ENCODE peak calls at places on chromosomes 2 and 18, in six cellular contexts. V is NCI-H1105, Z is foreskin fibroblast, Q is ACHN, H is GM03348, K is fibroblast of lung. R is an unnamed sample.

GRCh38 chr18:60421356-60422118 is 49.0 kb upstream of the MC4R start:
- DNase-seq in H (peak; percentile 1), K (no peak), Z (no peak), Q (no peak), V (no peak), R (no peak)

GRCh38 chr2:127700527-127701192 is 637 bp upstream of the SFT2D3 start:
- DNase-seq in H (no peak), Z (no peak), Q (no peak), V (no peak), K (no peak), R (peak; percentile 60)

GRCh38 chr2:239932881-239933735 is 92.0 kb downstream of the NDUFA10 start:
- DNase-seq in Z (no peak), Q (no peak), V (no peak), K (no peak), H (no peak), R (no peak)

GRCh38 chr2:109126501-109126860 is 2.5 kb upstream of the SH3RF3 start:
- DNase-seq in H (peak; percentile 78), Q (peak; percentile 53), Z (peak; percentile 87), K (peak; percentile 89), V (no peak), R (no peak)

GRCh38 chr2:201126308-201127127 is 10.6 kb downstream of the CFLAR start:
- DNase-seq in Z (peak; percentile 53), Q (peak; percentile 43), V (no peak), H (peak; percentile 37), K (peak; percentile 36), R (no peak)

GRCh38 chr18:23752796-23753195 is 63.5 kb downstream of the LAMA3 start:
- DNase-seq in Q (no peak), V (no peak), Z (peak; percentile 34), H (peak; percentile 53), K (no peak), R (no peak)

GRCh38 chr2:25473758-25474335 is 132.1 kb upstream of the DNMT3A start:
- DNase-seq in Z (no peak), Q (peak; percentile 24), H (no peak), V (peak; percentile 87), K (no peak), R (peak; percentile 13)

GRCh38 chr2:134462275-134462674 is 208.4 kb downstream of the MGAT5 start:
- DNase-seq in Z (no peak), K (no peak), Q (no peak), H (no peak), V (no peak), R (no peak)

GRCh38 chr2:105378921-105379383 is 19.9 kb downstream of the FHL2 start:
- DNase-seq in H (no peak), Q (no peak), Z (no peak), K (no peak), V (no peak), R (no peak)

GRCh38 chr2:60413069-60413818 is 140.2 kb downstream of the BCL11A start:
- DNase-seq in K (no peak), Q (no peak), Z (no peak), H (no peak), V (no peak), R (no peak)

GRCh38 chr2:205786976-205787375 is 104.7 kb downstream of the NRP2 start:
- DNase-seq in Z (no peak), H (no peak), Q (no peak), V (no peak), K (no peak), R (no peak)

GRCh38 chr2:237309011-237309410 is 105.0 kb downstream of the COL6A3 start:
- DNase-seq in H (no peak), V (no peak), K (peak; percentile 72), Z (no peak), Q (no peak), R (no peak)

GRCh38 chr2:48694143-48694542 is 61.4 kb downstream of the LHCGR start:
- DNase-seq in V (no peak), H (no peak), K (no peak), Q (no peak), Z (no peak), R (no peak)

GRCh38 chr2:41706261-41706660 is 341.6 kb upstream of the PKDCC start:
- DNase-seq in Z (no peak), V (no peak), Q (no peak), H (no peak), K (no peak), R (no peak)

GRCh38 chr2:28273751-28274150 is 118.9 kb upstream of the FOSL2 start:
- DNase-seq in K (no peak), H (no peak), Q (no peak), V (no peak), Z (no peak), R (no peak)

GRCh38 chr2:221570321-221571107 is 1.6 kb downstream of the EPHA4 start:
- DNase-seq in H (peak; percentile 44), V (peak; percentile 35), Q (peak; percentile 48), Z (peak; percentile 75), K (peak; percentile 54), R (no peak)

R was measured in NCI-H510A.